ENCODE peak calls at places on chromosome 5, in five cellular contexts. G, U, A, O and X are unnamed samples.

GRCh38 chr5:92678576-92679105 is 902.4 kb downstream of the NR2F1-AS1 start:
- DNase-seq in G (peak; percentile 5), U (no peak), A (no peak), O (no peak), X (no peak)

GRCh38 chr5:77066823-77067442 is 20.2 kb downstream of the ZBED3 start:
- DNase-seq in G (peak; percentile 64), U (no peak), A (no peak), O (no peak), X (no peak)

GRCh38 chr5:125597338-125597737 is 825.9 kb upstream of the GRAMD2B start:
- DNase-seq in G (peak; percentile 25), U (no peak), A (no peak), O (no peak), X (no peak)

GRCh38 chr5:172463031-172463430 is 8.7 kb upstream of the SH3PXD2B start:
- DNase-seq in G (no peak), U (no peak), A (no peak), O (no peak), X (no peak)

GRCh38 chr5:176866913-176867312 is 32.2 kb downstream of the HK3 start:
- DNase-seq in G (no peak), U (no peak), A (no peak), O (no peak), X (no peak)

GRCh38 chr5:180111273-180111695 is 39.7 kb upstream of the RNF130 start:
- DNase-seq in G (no peak), U (no peak), A (no peak), O (no peak), X (no peak)

GRCh38 chr5:9496801-9497200 is 49.1 kb downstream of the SEMA5A start:
- DNase-seq in G (no peak), U (no peak), A (no peak), O (no peak), X (no peak)

GRCh38 chr5:73826761-73827450 is 200.9 kb downstream of the ARHGEF28 start:
- DNase-seq in G (peak; percentile 98), U (no peak), A (peak; percentile 77), O (peak; percentile 73), X (no peak)

GRCh38 chr5:131488463-131488862 is 146.6 kb downstream of the RAPGEF6 start:
- DNase-seq in G (no peak), U (no peak), A (no peak), O (no peak), X (no peak)

GRCh38 chr5:140055152-140055551 is 12.1 kb upstream of the NRG2 start:
- DNase-seq in G (no peak), U (peak; percentile 19), A (no peak), O (no peak), X (no peak)

GRCh38 chr5:122586351-122586750 is 188.5 kb upstream of the SNX2 start:
- DNase-seq in G (no peak), U (no peak), A (no peak), O (no peak), X (no peak)

GRCh38 chr5:177545487-177546261 is 8.7 kb downstream of the FAM193B start:
- DNase-seq in G (peak; percentile 76), U (no peak), A (peak; percentile 48), O (no peak), X (no peak)

GRCh38 chr5:171415115-171415730 is 4.2 kb upstream of the FGF18 start:
- DNase-seq in G (peak; percentile 27), U (no peak), A (peak; percentile 55), O (no peak), X (no peak)

GRCh38 chr5:154449786-154450185 is 4.0 kb downstream of the SAP30L start:
- DNase-seq in G (no peak), U (no peak), A (no peak), O (no peak), X (no peak)

GRCh38 chr5:177049285-177049684 is 26.8 kb downstream of the ZNF346 start:
- DNase-seq in G (peak; percentile 15), U (no peak), A (no peak), O (no peak), X (no peak)

GRCh38 chr5:62306494-62307363 is 723 bp downstream of the KIF2A start:
- DNase-seq in G (peak; percentile 30), U (peak; percentile 42), A (peak; percentile 60), O (peak; percentile 55), X (peak; percentile 71)

GRCh38 chr5:96079075-96079474 is 117.4 kb upstream of the ELL2 start:
- DNase-seq in G (peak; percentile 95), U (no peak), A (peak; percentile 92), O (no peak), X (no peak)

GRCh38 chr5:136040746-136041415 is 12.1 kb downstream of the TGFBI start:
- DNase-seq in G (no peak), U (peak; percentile 35), A (no peak), O (no peak), X (no peak)

GRCh38 chr5:38793099-38793498 is 52.7 kb upstream of the OSMR start:
- DNase-seq in G (no peak), U (no peak), A (no peak), O (no peak), X (no peak)

GRCh38 chr5:111223790-111224560 is at the start of gene CAMK4:
- DNase-seq in G (peak; percentile 55), U (peak; percentile 93), A (peak; percentile 88), O (peak; percentile 51), X (peak; percentile 87)

GRCh38 chr5:9766581-9766980 is 136.4 kb upstream of the TAS2R1 start:
- DNase-seq in G (peak; percentile 57), U (no peak), A (peak; percentile 8), O (no peak), X (no peak)

GRCh38 chr5:93421498-93421897 is 159.5 kb downstream of the NR2F1-AS1 start:
- DNase-seq in G (no peak), U (no peak), A (no peak), O (no peak), X (no peak)

GRCh38 chr5:66306105-66306843 is 162.2 kb downstream of the SREK1 start:
- DNase-seq in G (peak; percentile 73), U (peak; percentile 62), A (peak; percentile 86), O (no peak), X (peak; percentile 45)

GRCh38 chr5:133202066-133202665 is 150.4 kb downstream of the HSPA4 start:
- DNase-seq in G (no peak), U (no peak), A (no peak), O (no peak), X (no peak)

DNA sequence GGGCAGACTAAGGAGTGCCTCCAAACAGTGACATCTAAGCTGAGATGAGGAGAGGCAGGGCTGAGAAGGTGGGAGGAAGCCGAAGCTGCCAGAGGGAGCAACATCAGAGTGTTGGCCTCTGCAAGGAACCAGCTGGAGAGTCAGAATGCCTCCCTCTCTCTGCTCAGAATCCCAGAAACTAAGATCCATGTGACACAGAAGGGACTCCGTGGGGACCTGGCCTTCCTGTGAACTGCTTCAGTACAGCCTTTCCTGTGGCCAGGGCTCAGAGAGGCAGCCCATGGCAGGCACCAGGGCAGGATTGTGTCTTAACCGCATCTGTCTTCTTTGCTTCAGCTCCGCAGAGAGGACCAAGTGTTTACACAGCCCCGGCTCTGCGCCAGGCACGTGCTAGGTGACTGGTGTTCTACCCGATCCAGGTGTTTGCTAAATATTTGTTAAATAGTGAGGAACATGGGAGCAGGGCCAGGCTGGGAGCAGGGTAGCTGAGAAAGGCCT is 33.5 kb downstream of the KCNMB1 start:
- DNase-seq in G (no peak), U (no peak), A (no peak), O (no peak), X (no peak)
- TF ChIP-seq CTCF in G (no peak), U (no peak), A (no peak), O (no peak), X (no peak)

DNA sequence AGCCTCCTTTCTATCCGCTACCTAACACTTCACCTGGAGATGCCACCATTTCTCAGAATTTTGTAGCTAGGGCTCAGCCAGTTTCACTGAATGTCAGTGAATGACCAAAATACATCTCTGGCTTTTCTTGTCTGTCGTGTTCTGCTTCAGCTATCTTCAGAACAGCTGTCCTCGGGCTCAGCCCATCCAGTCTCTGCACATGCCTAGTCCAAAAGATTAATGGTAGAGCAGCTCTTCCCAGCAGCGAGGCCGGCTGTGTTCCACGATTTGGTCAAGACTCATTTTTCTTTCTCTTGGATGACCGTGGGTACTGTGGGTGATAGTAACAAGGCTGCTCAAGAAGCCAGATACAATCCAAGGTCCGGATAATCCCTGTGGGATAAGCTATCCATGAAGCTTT is 342.8 kb downstream of the GABRG2 start:
- DNase-seq in G (no peak), U (no peak), A (no peak), O (no peak), X (no peak)
- TF ChIP-seq CTCF in G (no peak), U (no peak), A (no peak), O (no peak), X (no peak)

DNA sequence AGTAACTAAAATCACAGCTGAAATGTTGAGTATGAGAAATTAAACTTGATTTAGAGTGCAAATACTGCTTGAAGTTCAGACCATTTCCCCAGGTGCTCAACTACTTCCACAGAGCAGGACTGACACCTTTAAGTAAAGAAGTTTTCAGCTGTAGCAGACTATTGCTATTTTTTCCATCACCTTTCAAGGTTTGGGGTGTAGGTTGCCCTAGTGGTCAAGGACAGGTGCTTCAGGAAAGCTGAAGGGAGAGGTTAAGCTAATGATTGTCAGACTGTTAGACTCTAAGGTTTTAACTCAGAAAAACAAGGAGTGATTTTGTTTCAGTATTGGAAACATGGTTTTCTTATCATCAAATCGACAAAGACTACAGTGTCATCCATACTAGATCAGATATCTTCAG is 162.1 kb downstream of the CCDC192 start:
- DNase-seq in G (no peak), U (no peak), A (no peak), O (no peak), X (no peak)
- TF ChIP-seq CTCF in G (peak; percentile 4), U (no peak), A (no peak), O (no peak), X (no peak)

DNA sequence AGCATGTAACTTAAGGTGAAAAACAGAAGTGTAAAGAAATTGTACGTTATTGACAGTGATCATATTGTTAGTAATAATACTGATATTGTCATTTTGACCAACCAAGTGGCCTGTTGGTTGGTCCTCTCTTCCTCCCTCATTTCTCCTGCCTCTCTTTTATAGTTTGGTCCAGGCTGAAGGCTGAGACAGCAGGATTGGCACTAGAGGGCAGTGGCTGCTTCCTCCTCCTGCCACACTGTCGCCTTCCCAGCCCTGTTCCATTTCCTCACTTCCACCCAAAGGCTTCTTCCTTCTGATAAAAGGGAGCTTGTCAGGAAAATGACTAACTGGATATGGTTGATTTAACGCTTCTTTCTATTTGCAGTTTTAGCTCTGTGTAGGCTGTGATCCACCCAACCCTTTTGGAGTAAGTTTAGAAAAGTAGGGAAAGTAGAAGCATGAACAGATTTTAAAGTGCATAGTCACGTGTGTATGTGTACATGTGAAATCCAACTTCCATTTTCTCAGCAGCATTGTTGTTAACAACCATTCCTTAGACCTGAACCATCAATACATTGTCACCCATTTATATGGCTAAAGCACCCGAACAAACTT is 35.6 kb downstream of the PTCD2 start:
- DNase-seq in G (peak; percentile 54), U (peak; percentile 65), A (peak; percentile 45), O (no peak), X (peak; percentile 21)
- TF ChIP-seq CTCF in G (peak; percentile 74), U (peak; percentile 84), A (peak; percentile 60), O (no peak), X (peak; percentile 40)

GRCh38 chr5:157689942-157690689 is 18.8 kb downstream of the C5orf52 start:
- DNase-seq in G (no peak), U (no peak), A (no peak), O (no peak), X (no peak)
- TF ChIP-seq CTCF in G (peak; percentile 20), U (no peak), A (no peak), O (no peak), X (no peak)

GRCh38 chr5:2848634-2849033 is 97.2 kb upstream of the IRX2 start:
- DNase-seq in G (peak; percentile 33), U (no peak), A (peak; percentile 41), O (no peak), X (no peak)
- TF ChIP-seq CTCF in G (peak; percentile 51), U (peak; percentile 33), A (no peak), O (peak; percentile 15), X (no peak)